ENCODE peak calls at places on chromosomes 13 and 19, in five cellular contexts. D is transverse colon, C is upper lobe of left lung, S is K562, J is suprapubic skin. O is an unnamed sample.

GRCh38 chr13:113907637-113908617 is 44.1 kb upstream of the GAS6 start:
- DNase-seq in D (peak), C (peak), S (no peak), J (no peak), O (no peak)

GRCh38 chr19:44625531-44626066 is 12.2 kb downstream of the IGSF23 start:
- DNase-seq in D (no peak), C (no peak), S (no peak), J (no peak), O (no peak)

GRCh38 chr13:39051157-39051556 is 12.9 kb downstream of the NHLRC3 start:
- DNase-seq in D (no peak), C (no peak), S (no peak), J (no peak), O (no peak)

GRCh38 chr13:45198041-45198440 is 2.8 kb downstream of the KCTD4 start:
- DNase-seq in D (no peak), C (no peak), S (no peak), J (no peak), O (no peak)

GRCh38 chr19:35404879-35405622 is 34.2 kb downstream of the GPR42 start:
- DNase-seq in D (peak), C (no peak), S (peak), J (no peak), O (no peak)

GRCh38 chr19:50725218-50725931 is 2.2 kb downstream of the CLEC11A start:
- DNase-seq in D (no peak), C (no peak), S (no peak), J (no peak), O (no peak)

GRCh38 chr13:43301341-43301969 is 278.1 kb downstream of the DNAJC15 start:
- DNase-seq in D (no peak), C (no peak), S (no peak), J (no peak), O (no peak)

GRCh38 chr13:36831291-36831690 is 12.3 kb downstream of the RFXAP start:
- DNase-seq in D (no peak), C (no peak), S (no peak), J (no peak), O (no peak)

GRCh38 chr13:31556376-31556775 is 182.9 kb upstream of the RXFP2 start:
- DNase-seq in D (no peak), C (no peak), S (no peak), J (no peak), O (no peak)

GRCh38 chr19:35712910-35713845 is 4.6 kb upstream of the KMT2B start:
- DNase-seq in D (peak), C (no peak), S (peak), J (no peak), O (no peak)

GRCh38 chr13:38350114-38350617 is 515 bp downstream of the UFM1 start:
- DNase-seq in D (peak), C (peak), S (peak), J (peak), O (peak)

GRCh38 chr19:45195764-45196163 is 17.2 kb downstream of the BLOC1S3 start:
- DNase-seq in D (no peak), C (no peak), S (peak), J (no peak), O (no peak)

GRCh38 chr19:41449079-41449864 is 6.3 kb downstream of the ERICH4 start:
- DNase-seq in D (peak), C (peak), S (peak), J (no peak), O (peak)

GRCh38 chr13:74796126-74796643 is 662.0 kb upstream of the KLF12 start:
- DNase-seq in D (no peak), C (no peak), S (no peak), J (no peak), O (no peak)

GRCh38 chr19:15123900-15124299 is 16.7 kb downstream of the SYDE1 start:
- DNase-seq in D (peak), C (no peak), S (no peak), J (no peak), O (peak)

GRCh38 chr19:15126511-15126910 is 19.3 kb downstream of the SYDE1 start:
- DNase-seq in D (no peak), C (no peak), S (no peak), J (no peak), O (no peak)

GRCh38 chr19:15125232-15126067 is 18.2 kb downstream of the SYDE1 start:
- DNase-seq in D (peak), C (peak), S (peak), J (peak), O (peak)

GRCh38 chr19:15123031-15123890 is 16.1 kb downstream of the SYDE1 start:
- DNase-seq in D (no peak), C (no peak), S (no peak), J (no peak), O (no peak)

GRCh38 chr19:15124572-15125231 is 17.5 kb downstream of the SYDE1 start:
- DNase-seq in D (peak), C (no peak), S (peak), J (no peak), O (peak)
- TF ChIP-seq POLR2AphosphoS5 in D (peak), C (no peak), S (no peak), J (no peak), O (no peak)

GRCh38 chr19:12946092-12946845 is 607 bp downstream of the RAD23A start:
- DNase-seq in D (peak), C (peak), S (peak), J (no peak), O (peak)

GRCh38 chr19:12945479-12946091 is at the start of gene RAD23A:
- DNase-seq in D (peak), C (peak), S (peak), J (peak), O (peak)

GRCh38 chr19:12944064-12944674 is 1.5 kb upstream of the RAD23A start:
- DNase-seq in D (no peak), C (no peak), S (peak), J (no peak), O (no peak)

GRCh38 chr19:12940897-12941296 is 2.5 kb downstream of the CALR start:
- DNase-seq in D (no peak), C (no peak), S (no peak), J (no peak), O (no peak)

DNA sequence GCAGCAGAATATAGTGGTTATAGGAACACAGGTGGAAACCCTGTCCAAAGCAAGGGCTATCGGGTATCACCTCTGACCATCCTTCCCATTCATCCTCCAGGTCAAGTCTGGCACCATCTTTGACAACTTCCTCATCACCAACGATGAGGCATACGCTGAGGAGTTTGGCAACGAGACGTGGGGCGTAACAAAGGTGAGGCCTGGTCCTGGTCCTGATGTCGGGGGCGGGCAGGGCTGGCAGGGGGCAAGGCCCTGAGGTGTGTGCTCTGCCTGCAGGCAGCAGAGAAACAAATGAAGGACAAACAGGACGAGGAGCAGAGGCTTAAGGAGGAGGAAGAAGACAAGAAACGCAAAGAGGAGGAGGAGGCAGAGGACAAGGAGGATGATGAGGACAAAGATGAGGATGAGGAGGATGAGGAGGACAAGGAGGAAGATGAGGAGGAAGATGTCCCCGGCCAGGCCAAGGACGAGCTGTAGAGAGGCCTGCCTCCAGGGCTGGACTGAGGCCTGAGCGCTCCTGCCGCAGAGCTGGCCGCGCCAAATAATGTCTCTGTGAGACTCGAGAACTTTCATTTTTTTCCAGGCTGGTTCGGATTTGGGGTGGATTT is 2.1 kb upstream of the RAD23A start:
- DNase-seq in D (no peak), C (no peak), S (peak), J (no peak), O (no peak)
- H3K27ac ChIP-seq in D (peak), C (no peak), S (no peak), J (no peak), O (no peak)

GRCh38 chr19:11197291-11198174 is at the start of gene KANK2:
- DNase-seq in D (peak), C (peak), S (peak), J (peak), O (peak)
- TF ChIP-seq POLR2A in D (peak), C (peak), S (peak), J (no peak), O (peak)

GRCh38 chr19:39369200-39369599 is 21.7 kb downstream of the PAF1 start:
- DNase-seq in D (no peak), C (no peak), S (no peak), J (no peak), O (no peak)

GRCh38 chr19:39370735-39371134 is 20.2 kb downstream of the PAF1 start:
- DNase-seq in D (no peak), C (no peak), S (no peak), J (no peak), O (no peak)

GRCh38 chr19:39372941-39373340 is 18.0 kb downstream of the PAF1 start:
- DNase-seq in D (no peak), C (no peak), S (no peak), J (no peak), O (no peak)

GRCh38 chr19:39375929-39376328 is 15.0 kb downstream of the PAF1 start:
- DNase-seq in D (no peak), C (no peak), S (no peak), J (no peak), O (no peak)

DNA sequence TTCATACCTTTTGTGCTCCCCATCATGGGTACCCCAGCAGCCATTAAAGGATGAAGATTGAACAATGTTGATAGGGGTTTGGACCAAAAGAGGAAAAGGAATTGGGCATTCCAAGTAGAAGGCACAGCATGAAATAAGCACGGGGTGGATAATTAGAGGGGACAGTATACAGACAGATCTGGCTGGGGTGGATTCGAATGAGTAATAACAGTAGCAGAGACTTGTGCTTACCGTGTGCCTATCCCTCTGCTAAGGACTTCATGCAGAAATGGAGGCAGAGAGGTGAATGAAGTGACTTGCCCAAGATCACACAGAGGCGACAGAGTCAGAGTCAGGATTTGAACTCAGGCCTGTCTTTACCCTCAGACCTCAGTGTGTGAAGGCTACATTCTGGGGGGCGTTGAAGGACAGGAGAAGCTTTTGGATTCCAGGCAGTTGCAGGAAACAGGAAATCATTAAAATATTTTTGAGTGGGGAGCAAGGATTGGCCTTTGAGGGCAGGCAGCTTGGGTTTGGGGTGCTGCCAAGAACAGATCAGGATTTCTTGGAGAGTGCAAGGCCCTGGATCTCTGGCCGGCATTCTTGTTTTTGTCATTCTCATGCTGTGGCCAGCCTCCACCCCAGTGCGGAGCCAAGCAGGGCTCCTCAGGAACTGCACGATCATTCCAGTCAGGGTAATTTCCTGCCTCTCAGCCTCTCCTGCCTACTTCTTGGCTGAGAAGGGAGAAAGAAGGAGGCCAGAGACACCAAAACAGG is 18.7 kb downstream of the PAF1 start:
- DNase-seq in D (peak), C (peak), S (no peak), J (peak), O (peak)
- TF ChIP-seq POLR2AphosphoS5 in D (peak), C (peak), S (no peak), J (no peak), O (peak)

DNA sequence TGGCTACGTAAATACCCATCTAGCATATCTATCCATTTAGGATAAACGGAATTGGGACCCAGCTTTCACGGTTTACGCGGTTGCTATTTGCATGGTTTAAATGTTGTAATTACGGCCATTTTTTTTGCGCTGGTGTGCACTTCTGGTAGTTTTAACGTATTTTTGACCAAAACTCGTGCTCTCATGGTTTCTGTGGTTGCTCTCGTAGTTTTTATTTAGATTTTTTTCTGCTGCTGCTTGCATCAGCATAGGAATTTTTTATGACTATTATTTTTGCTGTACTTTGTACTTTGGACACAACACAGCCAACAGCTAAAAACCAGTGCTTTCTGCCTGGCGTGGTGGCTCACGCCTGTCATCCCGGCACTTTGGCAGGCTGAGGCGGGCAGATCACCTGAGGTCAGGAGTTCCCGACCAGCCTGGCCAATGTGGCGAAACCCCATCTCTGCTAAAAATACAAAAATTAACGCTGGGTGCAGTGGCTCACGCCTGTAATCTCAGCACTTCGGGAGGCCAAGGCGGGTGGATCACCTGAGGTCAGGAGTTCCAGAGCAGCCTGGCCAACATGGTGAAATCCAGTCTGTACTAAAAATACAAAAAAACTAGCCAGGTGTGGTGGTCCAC is 32.6 kb downstream of the TIMM13 start:
- DNase-seq in D (peak), C (no peak), S (no peak), J (no peak), O (no peak)
- H3K27ac ChIP-seq in D (peak), C (peak), S (no peak), J (no peak), O (no peak)

O was measured in prostate gland.